ENCODE peak calls at places on chromosomes 4 and X, in nine cellular contexts. B is A673, E is heart left ventricle, Z is tibial nerve, L is pancreas, V is RWPE1, S is WTC11, T is suprapubic skin, O is fibroblast of mammary gland. Q is an unnamed sample.

GRCh38 chr4:82126641-82127040 is 247.2 kb downstream of the HNRNPD start:
- DNase-seq in B (no peak), E (no peak), Z (no peak), L (no peak), V (no peak), S (no peak), T (no peak), O (no peak), Q (no peak)

GRCh38 chr4:67988986-67989385 is 25.7 kb upstream of the TMPRSS11A start:
- DNase-seq in B (no peak), E (no peak), Z (no peak), L (no peak), V (no peak), S (no peak), T (no peak), O (peak; percentile 7), Q (no peak)

GRCh38 chrX:10098235-10098819 is 58.4 kb upstream of the CLCN4 start:
- DNase-seq in B (no peak), E (no peak), Z (no peak), L (no peak), V (no peak), S (no peak), T (no peak), O (peak; percentile 8), Q (no peak)

GRCh38 chrX:109927663-109928273 is 75.1 kb upstream of the TMEM164 start:
- DNase-seq in B (no peak), E (peak; percentile 27), Z (no peak), L (no peak), V (no peak), S (no peak), T (no peak), O (no peak), Q (no peak)

GRCh38 chr4:106806158-106806797 is 229.8 kb downstream of the DKK2 start:
- DNase-seq in B (no peak), E (no peak), Z (no peak), L (no peak), V (no peak), S (no peak), T (no peak), O (no peak), Q (no peak)

GRCh38 chr4:36209941-36210663 is 34.2 kb downstream of the ARAP2 start:
- DNase-seq in B (no peak), E (no peak), Z (no peak), L (no peak), V (no peak), S (no peak), T (no peak), O (no peak), Q (no peak)

GRCh38 chrX:46574337-46574940 is 874 bp downstream of the CHST7 start:
- DNase-seq in B (peak; percentile 24), E (peak; percentile 49), Z (no peak), L (no peak), V (no peak), S (peak; percentile 33), T (peak; percentile 65), O (no peak), Q (no peak)

GRCh38 chr4:17912011-17912410 is 101.2 kb downstream of the NCAPG start:
- DNase-seq in B (no peak), E (no peak), Z (no peak), L (no peak), V (no peak), S (no peak), T (no peak), O (no peak), Q (no peak)

GRCh38 chr4:182969651-182970279 is 52.6 kb upstream of the DCTD start:
- DNase-seq in B (no peak), E (no peak), Z (no peak), L (no peak), V (no peak), S (no peak), T (no peak), O (no peak), Q (no peak)

GRCh38 chr4:110480031-110480549 is 4.1 kb downstream of the ENPEP start:
- DNase-seq in B (peak; percentile 78), E (no peak), Z (no peak), L (no peak), V (no peak), S (no peak), T (no peak), O (peak; percentile 99), Q (no peak)
- TF ChIP-seq CTCF in B (peak; percentile 54), E (no peak), Z (no peak), L (no peak), V (no peak), S (no peak), T (no peak), O (peak; percentile 60), Q (peak; percentile 46)

GRCh38 chrX:85627363-85627762 is 247.9 kb upstream of the POF1B start:
- DNase-seq in B (peak; percentile 18), E (no peak), Z (no peak), L (no peak), V (no peak), S (no peak), T (no peak), O (no peak), Q (no peak)
- TF ChIP-seq CTCF in B (peak; percentile 64), E (no peak), Z (no peak), L (no peak), V (peak; percentile 22), S (no peak), T (no peak), O (peak; percentile 15), Q (peak; percentile 51)

DNA sequence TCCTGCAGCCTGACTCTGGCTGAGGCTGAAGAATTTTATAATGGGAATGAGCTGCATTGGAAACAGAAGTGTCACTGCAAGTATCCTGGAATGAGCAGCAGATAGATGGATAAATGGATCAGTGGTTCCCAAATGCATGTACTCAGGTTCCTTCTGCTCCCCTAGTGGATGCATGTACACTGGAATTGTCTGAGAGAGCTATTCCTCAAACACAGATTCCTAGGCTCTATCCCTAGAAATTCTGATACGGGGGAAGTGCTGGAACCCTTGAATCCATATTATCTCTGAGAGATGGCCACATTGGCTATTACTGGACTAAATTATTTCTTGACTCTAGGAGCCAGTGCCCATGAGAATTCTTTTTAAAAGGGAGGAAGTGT is 64.8 kb downstream of the TMEM131L start:
- DNase-seq in B (no peak), E (no peak), Z (no peak), L (no peak), V (no peak), S (no peak), T (no peak), O (no peak), Q (no peak)
- TF ChIP-seq CTCF in B (peak; percentile 22), E (no peak), Z (no peak), L (no peak), V (no peak), S (no peak), T (no peak), O (peak; percentile 11), Q (no peak)

DNA sequence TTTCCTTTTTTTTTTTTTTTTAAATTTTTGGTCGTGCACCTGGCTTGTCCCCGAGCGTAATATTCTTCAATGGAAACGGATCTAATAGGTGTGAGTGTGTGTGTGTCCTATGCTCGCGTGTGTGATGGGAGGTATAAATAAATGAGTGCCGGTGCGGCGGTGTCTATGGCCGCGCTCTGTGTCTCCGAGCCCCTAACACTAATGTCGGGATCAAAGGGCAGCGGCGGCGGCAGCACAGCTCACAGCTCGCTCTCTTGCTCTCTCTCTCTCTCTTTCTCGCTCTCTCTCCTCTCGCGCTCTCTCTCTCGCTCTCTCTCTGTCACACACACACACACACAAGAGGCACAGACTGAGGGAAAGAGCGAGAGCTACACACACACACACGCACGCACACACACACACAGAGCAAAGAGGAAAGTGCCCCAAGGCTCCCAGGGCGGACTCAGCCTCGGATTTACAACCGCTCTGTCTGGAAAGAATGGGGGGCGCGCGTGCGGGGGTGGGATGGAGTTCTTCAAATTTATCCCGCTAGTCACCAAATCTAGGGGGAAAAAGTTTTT is at the start of gene ZNF827:
- DNase-seq in B (peak; percentile 76), E (peak; percentile 73), Z (no peak), L (peak; percentile 67), V (peak; percentile 18), S (peak; percentile 59), T (peak; percentile 67), O (peak; percentile 73), Q (no peak)
- TF ChIP-seq CTCF in B (no peak), E (no peak), Z (no peak), L (no peak), V (no peak), S (no peak), T (no peak), O (no peak), Q (no peak)

GRCh38 chrX:119118780-119119395 is 8.7 kb downstream of the KIAA1210 start:
- DNase-seq in B (peak; percentile 63), E (peak; percentile 46), Z (peak; percentile 14), L (no peak), V (peak; percentile 20), S (peak; percentile 74), T (no peak), O (peak; percentile 60), Q (peak; percentile 9)
- TF ChIP-seq CTCF in B (peak; percentile 80), E (peak; percentile 55), Z (peak; percentile 78), L (peak; percentile 67), V (peak; percentile 66), S (peak; percentile 39), T (peak; percentile 26), O (peak; percentile 85), Q (peak; percentile 82)

DNA sequence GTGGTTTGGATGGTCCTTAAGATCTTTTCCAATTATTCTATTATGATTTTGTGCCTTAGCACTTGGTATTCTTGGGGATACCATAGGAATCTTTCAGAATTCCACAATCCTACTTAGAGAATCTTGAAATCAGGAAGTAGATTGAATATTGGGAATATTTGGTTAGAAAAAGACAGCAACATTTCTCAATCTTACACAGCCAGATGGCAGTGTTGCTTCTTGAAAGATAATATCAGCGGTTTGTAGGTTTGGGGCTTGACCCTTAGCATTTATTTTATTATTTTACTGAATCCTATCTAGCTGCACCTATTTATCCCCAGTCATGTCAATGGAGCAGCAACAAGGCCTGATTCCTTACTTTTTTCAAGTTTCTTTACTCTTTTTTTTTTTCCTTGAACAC is 28.6 kb downstream of the MAGEB1 start:
- DNase-seq in B (peak; percentile 38), E (no peak), Z (no peak), L (no peak), V (peak; percentile 3), S (no peak), T (no peak), O (peak; percentile 54), Q (no peak)
- TF ChIP-seq CTCF in B (peak; percentile 60), E (no peak), Z (peak; percentile 24), L (no peak), V (peak; percentile 24), S (no peak), T (no peak), O (peak; percentile 39), Q (no peak)

DNA sequence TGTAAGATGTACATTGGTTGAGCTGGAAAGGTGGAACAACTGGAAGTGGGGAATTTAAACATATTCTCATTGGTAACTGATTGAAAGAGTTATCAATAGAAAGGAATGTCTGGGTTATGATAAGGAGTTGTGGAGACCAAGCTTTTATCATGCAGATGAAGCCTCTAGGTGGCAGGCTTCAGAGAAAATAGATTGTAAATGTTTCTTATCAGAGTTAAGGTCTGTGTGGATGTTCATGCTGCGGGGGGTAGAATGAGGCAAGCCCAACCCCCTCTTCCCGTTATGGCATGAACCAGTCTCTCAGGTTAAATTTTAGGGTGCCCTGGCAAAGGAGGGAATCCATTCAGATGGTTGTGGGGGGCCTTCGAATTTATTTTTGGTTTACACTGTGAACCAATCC is 16.0 kb downstream of the ARSD start:
- DNase-seq in B (peak; percentile 22), E (no peak), Z (no peak), L (no peak), V (no peak), S (no peak), T (no peak), O (no peak), Q (no peak)
- TF ChIP-seq CTCF in B (peak; percentile 64), E (no peak), Z (peak; percentile 4), L (peak; percentile 14), V (no peak), S (no peak), T (no peak), O (peak; percentile 12), Q (peak; percentile 46)